ENCODE peak calls at places on chromosomes 7 and 10, in five cellular contexts. A, K, P, Y and B are unnamed samples.

GRCh38 chr7:92763636-92764423 is 72.5 kb downstream of the CDK6 start:
- DNase-seq in A (no peak), K (peak), P (peak), Y (no peak), B (no peak)

GRCh38 chr10:71726673-71727428 is 7.3 kb upstream of the C10orf105 start:
- DNase-seq in A (no peak), K (no peak), P (no peak), Y (no peak), B (no peak)

GRCh38 chr7:8149222-8149621 is 112.7 kb downstream of the ICA1 start:
- DNase-seq in A (no peak), K (no peak), P (no peak), Y (no peak), B (no peak)

GRCh38 chr7:20449146-20449648 is 118.5 kb downstream of the ITGB8 start:
- DNase-seq in A (no peak), K (peak), P (no peak), Y (no peak), B (no peak)

GRCh38 chr10:25036381-25036780 is 20.0 kb downstream of the THNSL1 start:
- DNase-seq in A (no peak), K (no peak), P (no peak), Y (no peak), B (no peak)

GRCh38 chr10:72097448-72098300 is 9.3 kb upstream of the SPOCK2 start:
- DNase-seq in A (no peak), K (peak), P (peak), Y (no peak), B (peak)

GRCh38 chr10:51074238-51075028 is at the start of gene PRKG1:
- DNase-seq in A (peak), K (peak), P (peak), Y (peak), B (peak)

GRCh38 chr10:80407836-80408197 is 534 bp upstream of the PRXL2A start:
- DNase-seq in A (no peak), K (no peak), P (peak), Y (peak), B (no peak)

GRCh38 chr7:20778063-20778721 is 8.5 kb downstream of the SP8 start:
- DNase-seq in A (no peak), K (peak), P (peak), Y (peak), B (no peak)

GRCh38 chr10:25068152-25069058 is 52.0 kb downstream of the THNSL1 start:
- DNase-seq in A (no peak), K (peak), P (no peak), Y (no peak), B (no peak)

GRCh38 chr10:76388321-76388720 is 956.9 kb downstream of the LRMDA start:
- DNase-seq in A (no peak), K (peak), P (no peak), Y (no peak), B (no peak)

GRCh38 chr10:76583711-76584161 is 1053.9 kb downstream of the KCNMA1 start:
- DNase-seq in A (no peak), K (peak), P (peak), Y (no peak), B (no peak)

GRCh38 chr10:130021373-130021950 is 57.4 kb upstream of the EBF3 start:
- DNase-seq in A (no peak), K (peak), P (no peak), Y (no peak), B (peak)

GRCh38 chr7:139720705-139721231 is 57.0 kb downstream of the HIPK2 start:
- DNase-seq in A (no peak), K (peak), P (no peak), Y (no peak), B (no peak)

GRCh38 chr7:111744501-111745155 is 182.3 kb upstream of the IMMP2L start:
- DNase-seq in A (no peak), K (peak), P (no peak), Y (no peak), B (no peak)

GRCh38 chr10:55058800-55059199 is 257.8 kb upstream of the PCDH15 start:
- DNase-seq in A (no peak), K (no peak), P (no peak), Y (no peak), B (no peak)

GRCh38 chr7:95340491-95340890 is 16.2 kb upstream of the PON1 start:
- DNase-seq in A (no peak), K (no peak), P (no peak), Y (no peak), B (no peak)

GRCh38 chr7:2082357-2083038 is 150.2 kb downstream of the MAD1L1 start:
- DNase-seq in A (no peak), K (peak), P (no peak), Y (no peak), B (peak)

GRCh38 chr7:2355079-2356008 is 717 bp downstream of the EIF3B start:
- DNase-seq in A (no peak), K (no peak), P (peak), Y (peak), B (no peak)

GRCh38 chr7:157309990-157310668 is 26.7 kb upstream of the DNAJB6 start:
- DNase-seq in A (no peak), K (peak), P (peak), Y (no peak), B (peak)